ENCODE peak calls at places on chromosomes 7 and 10, in five cellular contexts. G, I, B, U and L are unnamed samples.

GRCh38 chr10:3828404-3829192 is 43.6 kb upstream of the KLF6 start:
- DNase-seq in G (no peak), I (peak), B (peak), U (peak), L (no peak)

GRCh38 chr10:38094923-38095574 is 912 bp downstream of the ZNF37A start:
- DNase-seq in G (peak), I (no peak), B (no peak), U (no peak), L (no peak)

GRCh38 chr7:157228864-157229422 is 90.2 kb downstream of the UBE3C start:
- DNase-seq in G (no peak), I (peak), B (peak), U (no peak), L (no peak)

GRCh38 chr10:5551531-5552375 is 27.0 kb downstream of the CALML3 start:
- DNase-seq in G (no peak), I (peak), B (peak), U (peak), L (no peak)

GRCh38 chr7:37424995-37425394 is 23.7 kb downstream of the ELMO1 start:
- DNase-seq in G (no peak), I (no peak), B (no peak), U (no peak), L (no peak)

GRCh38 chr10:71253981-71254818 is 41.8 kb downstream of the UNC5B start:
- DNase-seq in G (no peak), I (no peak), B (no peak), U (no peak), L (no peak)

GRCh38 chr10:93154531-93154930 is 80.8 kb downstream of the CYP26A1 start:
- DNase-seq in G (no peak), I (no peak), B (no peak), U (peak), L (no peak)

GRCh38 chr7:36686499-36686898 is 37.8 kb downstream of the AOAH start:
- DNase-seq in G (no peak), I (peak), B (peak), U (peak), L (peak)

GRCh38 chr10:105192146-105192545 is 551.1 kb downstream of the SORCS3 start:
- DNase-seq in G (no peak), I (no peak), B (no peak), U (peak), L (no peak)

GRCh38 chr7:128941946-128942526 is 4.3 kb downstream of the IRF5 start:
- DNase-seq in G (no peak), I (no peak), B (no peak), U (no peak), L (no peak)

GRCh38 chr7:130084037-130084875 is 13.9 kb downstream of the KLHDC10 start:
- DNase-seq in G (no peak), I (no peak), B (peak), U (no peak), L (no peak)

GRCh38 chr7:125930848-125931247 is 1001.2 kb upstream of the POT1 start:
- DNase-seq in G (no peak), I (no peak), B (no peak), U (peak), L (no peak)

GRCh38 chr7:31335161-31335888 is 5.2 kb downstream of the NEUROD6 start:
- DNase-seq in G (no peak), I (no peak), B (no peak), U (no peak), L (no peak)

GRCh38 chr7:106041140-106041717 is 70.9 kb downstream of the SYPL1 start:
- DNase-seq in G (peak), I (peak), B (peak), U (peak), L (no peak)

GRCh38 chr7:66921396-66921917 is 432 bp downstream of the TMEM248 start:
- DNase-seq in G (peak), I (peak), B (peak), U (peak), L (no peak)

GRCh38 chr10:75959209-75959608 is 527.8 kb downstream of the LRMDA start:
- DNase-seq in G (no peak), I (peak), B (peak), U (peak), L (no peak)

GRCh38 chr7:151631149-151631967 is 111.7 kb upstream of the RHEB start:
- DNase-seq in G (no peak), I (no peak), B (peak), U (peak), L (no peak)

GRCh38 chr10:30902621-30903396 is 128.9 kb downstream of the ZNF438 start:
- DNase-seq in G (no peak), I (no peak), B (no peak), U (no peak), L (no peak)

GRCh38 chr10:75074711-75075445 is 36.6 kb upstream of the SAMD8 start:
- DNase-seq in G (no peak), I (no peak), B (no peak), U (no peak), L (no peak)

GRCh38 chr10:29642996-29643395 is 8.2 kb upstream of the SVIL start:
- DNase-seq in G (no peak), I (peak), B (peak), U (no peak), L (no peak)

GRCh38 chr7:45626441-45627430 is 52.6 kb downstream of the ADCY1 start:
- DNase-seq in G (no peak), I (no peak), B (peak), U (no peak), L (no peak)

GRCh38 chr7:16347461-16348192 is 73.7 kb downstream of the CRPPA start:
- DNase-seq in G (no peak), I (peak), B (peak), U (peak), L (no peak)

GRCh38 chr10:78860260-78860914 is 208.4 kb upstream of the ZMIZ1 start:
- DNase-seq in G (no peak), I (no peak), B (no peak), U (no peak), L (no peak)

GRCh38 chr10:96306516-96306915 is 2.3 kb downstream of the DNTT start:
- DNase-seq in G (no peak), I (no peak), B (no peak), U (no peak), L (no peak)

GRCh38 chr7:7257899-7258692 is 75.8 kb downstream of the C1GALT1 start:
- DNase-seq in G (no peak), I (peak), B (no peak), U (no peak), L (peak)

GRCh38 chr10:3564599-3564998 is 220.4 kb downstream of the KLF6 start:
- DNase-seq in G (no peak), I (peak), B (no peak), U (peak), L (no peak)

GRCh38 chr7:79934727-79935126 is 199.9 kb upstream of the GNAI1 start:
- DNase-seq in G (no peak), I (no peak), B (no peak), U (no peak), L (no peak)

GRCh38 chr7:5526190-5527037 is 102.8 kb upstream of the TNRC18 start:
- DNase-seq in G (peak), I (peak), B (peak), U (peak), L (no peak)
- TF ChIP-seq CTCF in G (no peak), I (peak), B (no peak), U (no peak), L (no peak)

GRCh38 chr7:10637991-10638390 is 335.7 kb upstream of the PHF14 start:
- DNase-seq in G (no peak), I (no peak), B (no peak), U (no peak), L (no peak)

DNA sequence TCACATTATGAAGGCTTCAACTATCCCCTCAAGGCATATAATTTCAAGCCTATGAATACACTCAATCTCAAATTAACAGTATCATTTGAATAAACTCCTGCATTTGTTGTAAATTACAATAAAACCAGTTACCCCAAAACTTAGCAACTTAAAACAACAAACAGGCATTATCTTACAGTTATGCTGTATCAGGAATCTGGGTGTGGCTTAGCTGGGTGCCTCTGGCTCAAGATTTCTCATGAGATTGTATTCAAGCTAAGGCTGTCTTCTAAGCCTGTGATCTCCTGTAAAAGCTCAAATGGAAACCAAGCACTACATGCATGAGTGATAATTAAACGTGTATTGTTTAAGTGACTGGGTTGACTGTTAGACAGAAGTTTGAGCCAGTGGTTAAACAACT is 341.0 kb upstream of the PHF14 start:
- DNase-seq in G (no peak), I (no peak), B (no peak), U (no peak), L (no peak)
- TF ChIP-seq CTCF in G (no peak), I (no peak), B (no peak), U (no peak), L (no peak)

GRCh38 chr7:18610331-18610948 is 114.9 kb downstream of the HDAC9 start:
- DNase-seq in G (no peak), I (peak), B (peak), U (peak), L (no peak)
- TF ChIP-seq CTCF in G (peak), I (peak), B (peak), U (peak), L (no peak)

DNA sequence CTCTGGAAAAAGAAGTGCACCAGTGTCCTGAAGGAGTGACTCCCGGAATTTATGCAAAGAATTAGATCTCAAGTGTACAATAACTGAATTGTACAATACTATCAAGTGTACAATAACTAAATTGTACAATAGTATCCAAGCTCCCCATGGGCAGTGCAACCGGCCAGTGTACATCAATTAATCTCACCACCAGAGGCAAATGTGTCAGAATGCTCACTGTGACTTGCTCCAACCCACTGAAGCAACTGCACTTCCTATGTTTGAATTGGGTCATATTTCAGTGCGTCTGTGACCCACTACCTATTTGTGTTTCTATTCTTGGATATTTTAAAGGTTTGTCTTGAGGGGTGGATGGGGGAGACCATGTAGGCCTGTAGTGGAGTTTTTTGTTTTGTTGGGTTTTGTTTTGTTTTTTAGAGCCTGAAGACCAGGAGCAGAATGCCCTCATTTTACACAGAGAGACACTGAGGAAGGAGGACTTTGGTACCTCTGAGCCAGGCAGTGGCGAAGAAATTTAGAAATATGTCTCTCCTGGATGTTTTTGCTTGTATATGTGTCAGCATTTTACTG is 78.6 kb upstream of the CTTNBP2 start:
- DNase-seq in G (no peak), I (no peak), B (peak), U (no peak), L (no peak)
- TF ChIP-seq CTCF in G (no peak), I (no peak), B (no peak), U (no peak), L (no peak)

DNA sequence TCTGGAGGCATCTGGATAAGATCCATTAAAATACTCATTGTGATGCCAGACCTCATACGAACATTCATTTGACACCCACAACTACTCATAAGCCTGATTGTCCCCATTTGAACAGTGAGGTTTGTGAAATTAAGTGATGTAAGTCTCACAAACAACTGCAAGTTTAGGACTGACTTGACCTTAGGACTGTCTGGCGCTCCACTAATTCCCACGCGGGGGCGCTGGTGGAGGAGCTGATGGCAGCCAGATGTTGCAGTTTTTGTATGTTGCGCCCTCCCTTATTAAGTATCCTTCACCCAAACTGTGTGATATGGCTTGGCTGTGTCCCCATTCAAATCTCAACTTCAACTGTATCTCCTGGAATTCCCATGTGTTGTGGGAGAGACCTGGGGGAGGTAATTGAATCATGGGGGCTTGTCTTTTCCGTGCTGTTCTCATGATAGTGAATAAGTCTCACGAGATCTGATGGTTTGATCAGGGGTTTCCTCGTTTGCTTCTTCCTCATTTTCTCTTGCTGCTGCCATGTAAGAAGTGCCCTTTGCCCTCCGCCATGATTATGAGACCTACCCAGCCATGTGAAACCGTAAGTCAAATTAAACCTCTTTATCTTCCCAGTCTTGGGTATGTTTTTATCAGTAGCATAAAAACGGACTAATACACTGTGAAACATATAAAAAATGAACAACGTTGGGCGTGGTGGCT is 20.3 kb upstream of the TIAL1 start:
- DNase-seq in G (no peak), I (no peak), B (peak), U (no peak), L (no peak)
- TF ChIP-seq CTCF in G (no peak), I (peak), B (peak), U (no peak), L (no peak)

GRCh38 chr7:142939226-142939910 is at the start of gene LLCFC1:
- DNase-seq in G (peak), I (no peak), B (no peak), U (no peak), L (no peak)
- TF ChIP-seq CTCF in G (no peak), I (no peak), B (peak), U (no peak), L (no peak)

DNA sequence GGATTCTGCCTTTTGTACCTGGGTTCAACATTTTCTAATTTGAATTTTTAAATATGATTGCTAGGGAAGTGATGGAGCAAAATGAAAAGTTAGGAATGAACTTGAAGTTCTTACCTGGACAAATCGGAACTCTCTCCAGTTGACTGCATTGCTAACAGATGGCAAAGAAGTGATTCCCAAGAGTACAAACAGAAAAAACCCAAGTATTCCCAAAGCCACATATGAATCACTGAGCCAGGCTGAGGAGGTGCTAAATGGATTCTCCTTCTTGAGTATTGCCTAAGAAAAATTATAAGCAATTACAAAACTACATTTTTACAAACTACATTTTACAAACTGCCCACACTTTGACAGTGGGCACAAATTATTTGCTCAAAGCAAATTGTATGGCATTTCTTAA is 25.9 kb downstream of the STEAP4 start:
- DNase-seq in G (no peak), I (no peak), B (no peak), U (no peak), L (no peak)
- TF ChIP-seq CTCF in G (no peak), I (no peak), B (no peak), U (no peak), L (no peak)

GRCh38 chr7:117035463-117035862 is 82.2 kb downstream of the ST7 start:
- DNase-seq in G (no peak), I (no peak), B (no peak), U (no peak), L (no peak)
- TF ChIP-seq CTCF in G (no peak), I (peak), B (no peak), U (no peak), L (no peak)